ENCODE peak calls at places on chromosomes 6 and 20, in four cellular contexts. One of them, this sample, is unnamed.

GRCh38 chr20:50582591-50583234 is 72.5 kb downstream of the PTPN1 start:
- DNase-seq in A549: no peak
- DNase-seq in IMR-90: no peak
- DNase-seq in HepG2: no peak
- DNase-seq in this sample: no peak

GRCh38 chr6:139533573-139534471 is 159.4 kb upstream of the CITED2 start:
- DNase-seq in HepG2: no peak
- DNase-seq in A549: no peak
- DNase-seq in IMR-90: peak
- DNase-seq in this sample: peak

GRCh38 chr6:33746651-33747100 is at the start of gene IP6K3:
- DNase-seq in IMR-90: no peak
- DNase-seq in A549: no peak
- DNase-seq in HepG2: no peak
- DNase-seq in this sample: no peak

GRCh38 chr20:53805895-53806384 is 212.3 kb upstream of the ZNF217 start:
- DNase-seq in HepG2: no peak
- DNase-seq in A549: peak
- DNase-seq in IMR-90: peak
- DNase-seq in this sample: no peak

GRCh38 chr6:147909645-147910044 is 401.2 kb downstream of the SAMD5 start:
- DNase-seq in A549: no peak
- DNase-seq in HepG2: no peak
- DNase-seq in IMR-90: peak
- DNase-seq in this sample: no peak

GRCh38 chr6:155495011-155495768 is 39.6 kb upstream of the NOX3 start:
- DNase-seq in A549: no peak
- DNase-seq in HepG2: peak
- DNase-seq in IMR-90: peak
- DNase-seq in this sample: peak

GRCh38 chr6:33895296-33895695 is 91.5 kb upstream of the MLN start:
- DNase-seq in A549: no peak
- DNase-seq in IMR-90: no peak
- DNase-seq in HepG2: no peak
- DNase-seq in this sample: no peak

GRCh38 chr20:14568225-14568624 is 230.8 kb upstream of the FLRT3 start:
- DNase-seq in HepG2: no peak
- DNase-seq in A549: no peak
- DNase-seq in IMR-90: no peak
- DNase-seq in this sample: no peak

GRCh38 chr20:57619053-57619831 is 984 bp downstream of the ZBP1 start:
- DNase-seq in A549: no peak
- DNase-seq in IMR-90: no peak
- DNase-seq in HepG2: no peak
- DNase-seq in this sample: no peak

GRCh38 chr6:170429457-170429856 is 122.9 kb downstream of the FAM120B start:
- DNase-seq in IMR-90: no peak
- DNase-seq in A549: no peak
- DNase-seq in HepG2: peak
- DNase-seq in this sample: peak

GRCh38 chr6:16369108-16369507 is 130.7 kb downstream of the GMPR start:
- DNase-seq in A549: no peak
- DNase-seq in HepG2: no peak
- DNase-seq in IMR-90: no peak
- DNase-seq in this sample: no peak

GRCh38 chr6:29905286-29905685 is 37.0 kb upstream of the HLA-A start:
- DNase-seq in HepG2: no peak
- DNase-seq in IMR-90: no peak
- DNase-seq in A549: no peak
- DNase-seq in this sample: no peak

GRCh38 chr6:29908341-29908662 is 34.0 kb upstream of the HLA-A start:
- DNase-seq in A549: no peak
- DNase-seq in HepG2: no peak
- DNase-seq in IMR-90: no peak
- DNase-seq in this sample: no peak

GRCh38 chr6:29909995-29910394 is 32.3 kb upstream of the HLA-A start:
- DNase-seq in A549: peak
- DNase-seq in HepG2: no peak
- DNase-seq in IMR-90: peak
- DNase-seq in this sample: no peak

GRCh38 chr6:29907637-29908340 is 34.5 kb upstream of the HLA-A start:
- DNase-seq in HepG2: peak
- DNase-seq in A549: no peak
- DNase-seq in IMR-90: no peak
- DNase-seq in this sample: no peak

DNA sequence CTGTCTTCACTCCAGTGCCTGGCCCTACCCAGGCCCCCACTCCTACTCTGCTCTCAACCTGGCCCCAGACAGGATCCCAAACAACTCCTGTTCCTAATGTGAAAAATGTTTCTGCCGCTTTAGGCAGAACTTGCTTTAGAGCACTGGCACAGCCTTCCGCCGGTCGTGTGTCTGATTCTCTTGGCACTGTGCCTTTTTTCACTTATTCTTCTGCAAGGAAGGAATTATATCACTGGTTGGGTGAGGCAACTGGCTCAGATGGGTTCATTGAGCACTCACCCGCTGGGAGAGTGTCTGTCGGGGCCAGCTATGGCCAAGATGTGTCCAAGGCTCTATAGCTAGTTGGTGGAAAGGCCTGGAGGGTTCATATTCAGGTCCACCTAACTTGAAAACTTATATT is 33.6 kb upstream of the HLA-A start:
- DNase-seq in HepG2: no peak
- DNase-seq in IMR-90: no peak
- DNase-seq in A549: no peak
- DNase-seq in this sample: no peak
- TF ChIP-seq MAZ in HepG2: no peak
- TF ChIP-seq MAZ in IMR-90: no peak
- TF ChIP-seq MAZ in A549: no peak
- TF ChIP-seq MAZ in this sample: no peak

DNA sequence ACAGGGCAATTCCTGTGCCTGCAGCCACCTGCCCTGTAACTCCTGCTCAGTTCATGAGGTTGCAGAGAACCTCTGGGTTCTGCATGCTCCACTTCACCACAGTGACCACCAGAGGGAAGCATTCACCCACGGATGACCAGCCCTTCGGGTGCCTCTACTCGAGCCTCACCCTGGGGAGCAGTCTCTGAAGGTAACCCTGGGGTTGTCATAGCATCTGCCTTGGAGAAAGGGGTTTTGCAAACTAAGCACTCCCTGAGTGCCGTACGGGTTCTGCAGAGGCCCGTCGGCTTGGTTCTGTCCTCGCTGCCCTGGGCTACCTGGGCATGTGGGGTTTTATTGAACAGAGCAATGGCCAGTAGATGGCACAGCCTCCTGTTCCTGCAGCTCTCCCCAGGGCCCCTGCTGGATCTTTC is 10.2 kb upstream of the CST5 start:
- DNase-seq in IMR-90: peak
- DNase-seq in A549: peak
- DNase-seq in HepG2: peak
- DNase-seq in this sample: peak
- TF ChIP-seq MAZ in IMR-90: no peak
- TF ChIP-seq MAZ in A549: no peak
- TF ChIP-seq MAZ in HepG2: no peak
- TF ChIP-seq MAZ in this sample: no peak

DNA sequence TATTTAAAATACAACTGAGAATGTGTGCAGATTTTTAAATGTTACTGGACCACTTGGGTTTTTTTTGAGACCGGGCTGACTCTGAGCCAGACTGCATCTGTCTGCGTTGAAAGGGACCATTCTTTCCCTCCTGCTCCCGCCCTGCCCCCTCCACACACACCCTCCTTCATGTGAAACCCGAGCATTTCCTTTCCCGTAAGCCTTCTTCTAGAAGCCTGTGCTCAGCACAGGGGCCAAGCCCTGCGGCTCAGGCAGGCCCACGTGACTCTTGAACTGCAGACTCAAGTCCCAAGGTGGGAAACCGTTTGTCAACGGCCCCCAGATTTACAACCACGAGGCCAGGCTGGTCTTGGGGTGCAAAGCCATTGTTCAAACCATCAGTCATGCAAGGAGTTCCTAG is 82.6 kb upstream of the FOXC1 start:
- DNase-seq in IMR-90: peak
- DNase-seq in HepG2: no peak
- DNase-seq in A549: no peak
- DNase-seq in this sample: no peak
- TF ChIP-seq MAZ in IMR-90: no peak
- TF ChIP-seq MAZ in HepG2: no peak
- TF ChIP-seq MAZ in A549: no peak
- TF ChIP-seq MAZ in this sample: no peak

GRCh38 chr6:81886157-81886556 is 133.7 kb upstream of the TENT5A start:
- DNase-seq in IMR-90: no peak
- DNase-seq in A549: no peak
- DNase-seq in HepG2: no peak
- DNase-seq in this sample: no peak
- TF ChIP-seq MAZ in IMR-90: no peak
- TF ChIP-seq MAZ in A549: no peak
- TF ChIP-seq MAZ in HepG2: no peak
- TF ChIP-seq MAZ in this sample: no peak

GRCh38 chr6:13472099-13472498 is 15.3 kb downstream of the GFOD1 start:
- DNase-seq in IMR-90: peak
- DNase-seq in A549: no peak
- DNase-seq in HepG2: no peak
- DNase-seq in this sample: no peak

GRCh38 chr6:13468839-13469238 is 18.6 kb downstream of the GFOD1 start:
- DNase-seq in HepG2: no peak
- DNase-seq in A549: no peak
- DNase-seq in IMR-90: no peak
- DNase-seq in this sample: no peak

GRCh38 chr6:13471184-13471583 is 16.2 kb downstream of the GFOD1 start:
- DNase-seq in IMR-90: no peak
- DNase-seq in HepG2: no peak
- DNase-seq in A549: no peak
- DNase-seq in this sample: no peak

GRCh38 chr6:13469688-13470087 is 17.7 kb downstream of the GFOD1 start:
- DNase-seq in IMR-90: no peak
- DNase-seq in HepG2: no peak
- DNase-seq in A549: no peak
- DNase-seq in this sample: no peak

GRCh38 chr6:13470240-13471140 is 16.9 kb downstream of the GFOD1 start:
- DNase-seq in HepG2: no peak
- DNase-seq in IMR-90: no peak
- DNase-seq in A549: no peak
- DNase-seq in this sample: no peak
- TF ChIP-seq MAZ in HepG2: no peak
- TF ChIP-seq MAZ in IMR-90: no peak
- TF ChIP-seq MAZ in A549: no peak
- TF ChIP-seq MAZ in this sample: no peak